ENCODE peak calls at places on chromosomes 16 and 17, in ten cellular contexts. One of them, this sample, is unnamed.

GRCh38 chr16:17382949-17383348 is 87.8 kb downstream of the XYLT1 start:
- DNase-seq in activated CD4-positive, alpha-beta T cell treated with anti-CD3 and anti-CD28 coated beads, Interleukin-2, amount 50 U/mL, for 24 hours: no peak
- DNase-seq in prostate gland: no peak
- DNase-seq in KBM-7: no peak
- DNase-seq in amniotic stem cell: no peak
- DNase-seq in Karpas-422: no peak
- DNase-seq in AG10803: no peak
- DNase-seq in caudate nucleus: no peak
- DNase-seq in HT-29: no peak
- DNase-seq in A549: no peak
- DNase-seq in this sample: no peak

GRCh38 chr17:75064867-75065561 is 18.0 kb downstream of the KCTD2 start:
- DNase-seq in activated CD4-positive, alpha-beta T cell treated with anti-CD3 and anti-CD28 coated beads, Interleukin-2, amount 50 U/mL, for 24 hours: no peak
- DNase-seq in amniotic stem cell: no peak
- DNase-seq in KBM-7: no peak
- DNase-seq in caudate nucleus: no peak
- DNase-seq in A549: no peak
- DNase-seq in Karpas-422: no peak
- DNase-seq in prostate gland: no peak
- DNase-seq in AG10803: no peak
- DNase-seq in HT-29: no peak
- DNase-seq in this sample: no peak

GRCh38 chr16:18950469-18951185 is 24.4 kb upstream of the SMG1 start:
- DNase-seq in activated CD4-positive, alpha-beta T cell treated with anti-CD3 and anti-CD28 coated beads, Interleukin-2, amount 50 U/mL, for 24 hours: no peak
- DNase-seq in HT-29: no peak
- DNase-seq in caudate nucleus: no peak
- DNase-seq in Karpas-422: no peak
- DNase-seq in AG10803: no peak
- DNase-seq in amniotic stem cell: no peak
- DNase-seq in A549: no peak
- DNase-seq in prostate gland: no peak
- DNase-seq in KBM-7: no peak
- DNase-seq in this sample: no peak

GRCh38 chr17:45127583-45128300 is 4.6 kb downstream of the PLCD3 start:
- DNase-seq in prostate gland: peak; percentile 60
- DNase-seq in activated CD4-positive, alpha-beta T cell treated with anti-CD3 and anti-CD28 coated beads, Interleukin-2, amount 50 U/mL, for 24 hours: no peak
- DNase-seq in KBM-7: peak; percentile 29
- DNase-seq in AG10803: peak; percentile 60
- DNase-seq in caudate nucleus: no peak
- DNase-seq in Karpas-422: no peak
- DNase-seq in A549: no peak
- DNase-seq in amniotic stem cell: no peak
- DNase-seq in HT-29: peak; percentile 80
- DNase-seq in this sample: peak; percentile 93

GRCh38 chr17:48544356-48545021 is 420 bp downstream of the HOXB2 start:
- DNase-seq in Karpas-422: no peak
- DNase-seq in KBM-7: peak; percentile 63
- DNase-seq in AG10803: peak; percentile 94
- DNase-seq in activated CD4-positive, alpha-beta T cell treated with anti-CD3 and anti-CD28 coated beads, Interleukin-2, amount 50 U/mL, for 24 hours: peak; percentile 22
- DNase-seq in A549: no peak
- DNase-seq in prostate gland: peak; percentile 16
- DNase-seq in caudate nucleus: no peak
- DNase-seq in amniotic stem cell: no peak
- DNase-seq in HT-29: no peak
- DNase-seq in this sample: peak; percentile 72

GRCh38 chr17:80082403-80083135 is 18.8 kb upstream of the GAA start:
- DNase-seq in AG10803: peak; percentile 71
- DNase-seq in Karpas-422: peak; percentile 81
- DNase-seq in prostate gland: peak; percentile 60
- DNase-seq in caudate nucleus: no peak
- DNase-seq in amniotic stem cell: peak; percentile 64
- DNase-seq in KBM-7: peak; percentile 69
- DNase-seq in A549: peak; percentile 89
- DNase-seq in HT-29: peak; percentile 78
- DNase-seq in activated CD4-positive, alpha-beta T cell treated with anti-CD3 and anti-CD28 coated beads, Interleukin-2, amount 50 U/mL, for 24 hours: peak; percentile 25
- DNase-seq in this sample: peak; percentile 66

GRCh38 chr17:44556114-44556853 is 1.0 kb upstream of the FZD2 start:
- DNase-seq in Karpas-422: peak; percentile 77
- DNase-seq in prostate gland: no peak
- DNase-seq in HT-29: no peak
- DNase-seq in AG10803: peak; percentile 67
- DNase-seq in activated CD4-positive, alpha-beta T cell treated with anti-CD3 and anti-CD28 coated beads, Interleukin-2, amount 50 U/mL, for 24 hours: no peak
- DNase-seq in caudate nucleus: no peak
- DNase-seq in KBM-7: peak; percentile 67
- DNase-seq in amniotic stem cell: no peak
- DNase-seq in A549: peak; percentile 84
- DNase-seq in this sample: peak; percentile 25

GRCh38 chr17:41500131-41500911 is 5.1 kb downstream of the KRT13 start:
- DNase-seq in amniotic stem cell: peak; percentile 9
- DNase-seq in caudate nucleus: no peak
- DNase-seq in Karpas-422: no peak
- DNase-seq in KBM-7: no peak
- DNase-seq in activated CD4-positive, alpha-beta T cell treated with anti-CD3 and anti-CD28 coated beads, Interleukin-2, amount 50 U/mL, for 24 hours: no peak
- DNase-seq in HT-29: peak; percentile 60
- DNase-seq in prostate gland: no peak
- DNase-seq in AG10803: peak; percentile 41
- DNase-seq in A549: peak; percentile 61
- DNase-seq in this sample: no peak

GRCh38 chr16:27761816-27762215 is 211.9 kb downstream of the KATNIP start:
- DNase-seq in Karpas-422: no peak
- DNase-seq in prostate gland: no peak
- DNase-seq in KBM-7: no peak
- DNase-seq in amniotic stem cell: no peak
- DNase-seq in caudate nucleus: no peak
- DNase-seq in activated CD4-positive, alpha-beta T cell treated with anti-CD3 and anti-CD28 coated beads, Interleukin-2, amount 50 U/mL, for 24 hours: no peak
- DNase-seq in HT-29: no peak
- DNase-seq in AG10803: no peak
- DNase-seq in A549: no peak
- DNase-seq in this sample: no peak

GRCh38 chr17:19345067-19345460 is 17.5 kb downstream of the B9D1 start:
- DNase-seq in caudate nucleus: no peak
- DNase-seq in Karpas-422: no peak
- DNase-seq in HT-29: no peak
- DNase-seq in activated CD4-positive, alpha-beta T cell treated with anti-CD3 and anti-CD28 coated beads, Interleukin-2, amount 50 U/mL, for 24 hours: no peak
- DNase-seq in AG10803: no peak
- DNase-seq in KBM-7: no peak
- DNase-seq in amniotic stem cell: no peak
- DNase-seq in A549: no peak
- DNase-seq in prostate gland: no peak
- DNase-seq in this sample: no peak

GRCh38 chr16:12089492-12090161 is 113.1 kb downstream of the SNX29 start:
- DNase-seq in AG10803: peak; percentile 67
- DNase-seq in prostate gland: no peak
- DNase-seq in amniotic stem cell: no peak
- DNase-seq in activated CD4-positive, alpha-beta T cell treated with anti-CD3 and anti-CD28 coated beads, Interleukin-2, amount 50 U/mL, for 24 hours: no peak
- DNase-seq in A549: no peak
- DNase-seq in KBM-7: peak; percentile 71
- DNase-seq in Karpas-422: no peak
- DNase-seq in caudate nucleus: no peak
- DNase-seq in HT-29: peak; percentile 77
- DNase-seq in this sample: peak; percentile 54

GRCh38 chr16:85360323-85361277 is 248.3 kb upstream of the CIBAR2 start:
- DNase-seq in HT-29: peak; percentile 57
- DNase-seq in A549: no peak
- DNase-seq in Karpas-422: no peak
- DNase-seq in amniotic stem cell: no peak
- DNase-seq in AG10803: no peak
- DNase-seq in prostate gland: peak; percentile 84
- DNase-seq in caudate nucleus: no peak
- DNase-seq in KBM-7: no peak
- DNase-seq in activated CD4-positive, alpha-beta T cell treated with anti-CD3 and anti-CD28 coated beads, Interleukin-2, amount 50 U/mL, for 24 hours: no peak
- DNase-seq in this sample: peak; percentile 86

GRCh38 chr17:59764292-59764741 is 56.9 kb downstream of the VMP1 start:
- DNase-seq in amniotic stem cell: no peak
- DNase-seq in Karpas-422: no peak
- DNase-seq in HT-29: no peak
- DNase-seq in caudate nucleus: no peak
- DNase-seq in AG10803: peak; percentile 58
- DNase-seq in KBM-7: no peak
- DNase-seq in activated CD4-positive, alpha-beta T cell treated with anti-CD3 and anti-CD28 coated beads, Interleukin-2, amount 50 U/mL, for 24 hours: no peak
- DNase-seq in prostate gland: no peak
- DNase-seq in A549: no peak
- DNase-seq in this sample: no peak

GRCh38 chr16:24544640-24545039 is 5.3 kb downstream of the RBBP6 start:
- DNase-seq in AG10803: peak; percentile 8
- DNase-seq in activated CD4-positive, alpha-beta T cell treated with anti-CD3 and anti-CD28 coated beads, Interleukin-2, amount 50 U/mL, for 24 hours: no peak
- DNase-seq in prostate gland: no peak
- DNase-seq in amniotic stem cell: no peak
- DNase-seq in Karpas-422: no peak
- DNase-seq in caudate nucleus: no peak
- DNase-seq in HT-29: no peak
- DNase-seq in KBM-7: no peak
- DNase-seq in A549: no peak
- DNase-seq in this sample: no peak

GRCh38 chr17:48547839-48548686 is 3.2 kb upstream of the HOXB2 start:
- DNase-seq in amniotic stem cell: no peak
- DNase-seq in Karpas-422: no peak
- DNase-seq in KBM-7: no peak
- DNase-seq in AG10803: peak; percentile 82
- DNase-seq in prostate gland: no peak
- DNase-seq in caudate nucleus: no peak
- DNase-seq in HT-29: no peak
- DNase-seq in activated CD4-positive, alpha-beta T cell treated with anti-CD3 and anti-CD28 coated beads, Interleukin-2, amount 50 U/mL, for 24 hours: no peak
- DNase-seq in A549: no peak
- DNase-seq in this sample: no peak

GRCh38 chr17:2952174-2952845 is 111.1 kb downstream of the OR1D5 start:
- DNase-seq in prostate gland: no peak
- DNase-seq in activated CD4-positive, alpha-beta T cell treated with anti-CD3 and anti-CD28 coated beads, Interleukin-2, amount 50 U/mL, for 24 hours: no peak
- DNase-seq in AG10803: no peak
- DNase-seq in HT-29: no peak
- DNase-seq in amniotic stem cell: no peak
- DNase-seq in KBM-7: no peak
- DNase-seq in A549: no peak
- DNase-seq in Karpas-422: no peak
- DNase-seq in caudate nucleus: no peak
- DNase-seq in this sample: peak; percentile 12

GRCh38 chr17:43468746-43469544 is 14.8 kb upstream of the DHX8 start:
- DNase-seq in AG10803: peak; percentile 96
- DNase-seq in prostate gland: no peak
- DNase-seq in Karpas-422: peak; percentile 37
- DNase-seq in KBM-7: no peak
- DNase-seq in amniotic stem cell: peak; percentile 67
- DNase-seq in HT-29: no peak
- DNase-seq in activated CD4-positive, alpha-beta T cell treated with anti-CD3 and anti-CD28 coated beads, Interleukin-2, amount 50 U/mL, for 24 hours: no peak
- DNase-seq in caudate nucleus: no peak
- DNase-seq in A549: no peak
- DNase-seq in this sample: no peak

GRCh38 chr17:50634915-50635719 is 436 bp downstream of the ABCC3 start:
- DNase-seq in HT-29: peak; percentile 63
- DNase-seq in Karpas-422: no peak
- DNase-seq in KBM-7: no peak
- DNase-seq in caudate nucleus: no peak
- DNase-seq in A549: no peak
- DNase-seq in amniotic stem cell: no peak
- DNase-seq in AG10803: no peak
- DNase-seq in activated CD4-positive, alpha-beta T cell treated with anti-CD3 and anti-CD28 coated beads, Interleukin-2, amount 50 U/mL, for 24 hours: no peak
- DNase-seq in prostate gland: no peak
- DNase-seq in this sample: no peak

GRCh38 chr16:85465328-85466307 is 147.5 kb upstream of the GSE1 start:
- DNase-seq in Karpas-422: no peak
- DNase-seq in HT-29: no peak
- DNase-seq in amniotic stem cell: no peak
- DNase-seq in A549: no peak
- DNase-seq in AG10803: peak; percentile 64
- DNase-seq in KBM-7: no peak
- DNase-seq in prostate gland: no peak
- DNase-seq in caudate nucleus: no peak
- DNase-seq in activated CD4-positive, alpha-beta T cell treated with anti-CD3 and anti-CD28 coated beads, Interleukin-2, amount 50 U/mL, for 24 hours: no peak
- DNase-seq in this sample: no peak

GRCh38 chr17:32659419-32659842 is 172.6 kb downstream of the CDK5R1 start:
- DNase-seq in prostate gland: peak; percentile 67
- DNase-seq in amniotic stem cell: no peak
- DNase-seq in caudate nucleus: no peak
- DNase-seq in A549: peak; percentile 84
- DNase-seq in HT-29: peak; percentile 89
- DNase-seq in Karpas-422: peak; percentile 85
- DNase-seq in activated CD4-positive, alpha-beta T cell treated with anti-CD3 and anti-CD28 coated beads, Interleukin-2, amount 50 U/mL, for 24 hours: peak; percentile 41
- DNase-seq in KBM-7: peak; percentile 82
- DNase-seq in AG10803: peak; percentile 55
- DNase-seq in this sample: peak; percentile 73

GRCh38 chr16:49003022-49003421 is 278.6 kb downstream of the CBLN1 start:
- DNase-seq in prostate gland: no peak
- DNase-seq in amniotic stem cell: no peak
- DNase-seq in KBM-7: no peak
- DNase-seq in Karpas-422: no peak
- DNase-seq in activated CD4-positive, alpha-beta T cell treated with anti-CD3 and anti-CD28 coated beads, Interleukin-2, amount 50 U/mL, for 24 hours: no peak
- DNase-seq in AG10803: no peak
- DNase-seq in A549: no peak
- DNase-seq in caudate nucleus: no peak
- DNase-seq in HT-29: no peak
- DNase-seq in this sample: no peak